ENCODE peak calls at places on chromosomes 5 and 9, in six cellular contexts. T is K562, Q is HepG2, Y is H1, D is GM12878, I is GM12892. X is an unnamed sample.
A peak's percentile ranks its signal among the peaks of the same experiment; 100 is the strongest.

GRCh38 chr5:65104831-65105230 is 336.1 kb downstream of the CWC27 start:
- DNase-seq in Q (no peak), Y (no peak), T (no peak), I (no peak), D (no peak), X (no peak)

GRCh38 chr5:32223972-32224608 is 50.0 kb upstream of the GOLPH3 start:
- DNase-seq in Q (peak; percentile 75), I (no peak), Y (peak; percentile 56), D (no peak), T (no peak), X (no peak)

GRCh38 chr9:135575995-135576631 is 14.6 kb downstream of the PAEP start:
- DNase-seq in Y (no peak), T (no peak), Q (no peak), D (no peak), I (no peak), X (no peak)

GRCh38 chr5:16707168-16707868 is 90.5 kb upstream of the RETREG1 start:
- DNase-seq in Y (no peak), Q (no peak), I (no peak), T (no peak), D (no peak), X (no peak)

GRCh38 chr5:9617191-9617590 is 13.0 kb downstream of the TAS2R1 start:
- DNase-seq in D (no peak), Y (no peak), Q (no peak), I (no peak), T (no peak), X (no peak)

GRCh38 chr9:27033815-27034403 is 28.4 kb upstream of the LRRC19 start:
- DNase-seq in Q (peak; percentile 30), D (peak; percentile 13), T (peak; percentile 9), Y (peak; percentile 3), I (peak; percentile 19), X (peak; percentile 21)

GRCh38 chr5:137199966-137200365 is 299.2 kb downstream of the SPOCK1 start:
- DNase-seq in Q (no peak), I (no peak), T (no peak), D (no peak), Y (peak; percentile 15), X (no peak)

GRCh38 chr9:82242285-82242963 is 253.9 kb downstream of the SPATA31D1 start:
- DNase-seq in Q (no peak), Y (no peak), I (no peak), T (no peak), D (no peak), X (no peak)

GRCh38 chr5:36138900-36139683 is 12.6 kb downstream of the LMBRD2 start:
- DNase-seq in D (no peak), Q (peak; percentile 78), Y (no peak), I (no peak), T (no peak), X (no peak)

GRCh38 chr5:130295235-130295634 is 391.0 kb downstream of the CHSY3 start:
- DNase-seq in D (no peak), Y (no peak), T (no peak), I (no peak), Q (no peak), X (no peak)

GRCh38 chr9:129703667-129704355 is 38.4 kb downstream of the PRRX2 start:
- DNase-seq in Q (no peak), Y (no peak), D (no peak), I (no peak), T (no peak), X (no peak)

GRCh38 chr5:33690736-33691135 is 201.1 kb downstream of the ADAMTS12 start:
- DNase-seq in Y (no peak), T (no peak), I (no peak), Q (no peak), D (no peak), X (no peak)

GRCh38 chr5:103526164-103526915 is 36.2 kb downstream of the NUDT12 start:
- DNase-seq in Y (no peak), I (no peak), D (no peak), T (no peak), Q (no peak), X (no peak)

GRCh38 chr5:167710444-167711025 is 580.9 kb upstream of the WWC1 start:
- DNase-seq in Y (no peak), T (no peak), I (no peak), D (no peak), Q (no peak), X (no peak)

GRCh38 chr5:143129203-143129602 is 274.3 kb downstream of the NR3C1 start:
- DNase-seq in T (no peak), D (no peak), I (no peak), Q (no peak), Y (no peak), X (no peak)

GRCh38 chr5:17882760-17883488 is 248.7 kb downstream of the TAF11L14 start:
- DNase-seq in I (no peak), D (no peak), T (no peak), Y (peak; percentile 13), Q (no peak), X (no peak)

GRCh38 chr5:1041225-1042186 is 32.9 kb downstream of the NKD2 start:
- DNase-seq in T (no peak), I (no peak), D (no peak), Y (no peak), Q (no peak), X (no peak)

GRCh38 chr9:137296214-137297059 is 5.6 kb downstream of the NRARP start:
- DNase-seq in Y (no peak), Q (no peak), I (no peak), D (no peak), T (no peak), X (no peak)
- TF ChIP-seq POLR2A in Y (peak; percentile 28), Q (no peak), I (no peak), D (no peak), T (no peak), X (no peak)

GRCh38 chr5:159135896-159136531 is 36.3 kb upstream of the EBF1 start:
- DNase-seq in D (no peak), I (no peak), Q (no peak), Y (no peak), T (no peak), X (no peak)

GRCh38 chr5:159128070-159128507 is 28.4 kb upstream of the EBF1 start:
- DNase-seq in Y (no peak), D (no peak), I (no peak), T (peak; percentile 81), Q (no peak), X (no peak)

GRCh38 chr5:159132429-159133040 is 32.8 kb upstream of the EBF1 start:
- DNase-seq in Q (no peak), I (no peak), D (no peak), Y (no peak), T (no peak), X (no peak)

DNA sequence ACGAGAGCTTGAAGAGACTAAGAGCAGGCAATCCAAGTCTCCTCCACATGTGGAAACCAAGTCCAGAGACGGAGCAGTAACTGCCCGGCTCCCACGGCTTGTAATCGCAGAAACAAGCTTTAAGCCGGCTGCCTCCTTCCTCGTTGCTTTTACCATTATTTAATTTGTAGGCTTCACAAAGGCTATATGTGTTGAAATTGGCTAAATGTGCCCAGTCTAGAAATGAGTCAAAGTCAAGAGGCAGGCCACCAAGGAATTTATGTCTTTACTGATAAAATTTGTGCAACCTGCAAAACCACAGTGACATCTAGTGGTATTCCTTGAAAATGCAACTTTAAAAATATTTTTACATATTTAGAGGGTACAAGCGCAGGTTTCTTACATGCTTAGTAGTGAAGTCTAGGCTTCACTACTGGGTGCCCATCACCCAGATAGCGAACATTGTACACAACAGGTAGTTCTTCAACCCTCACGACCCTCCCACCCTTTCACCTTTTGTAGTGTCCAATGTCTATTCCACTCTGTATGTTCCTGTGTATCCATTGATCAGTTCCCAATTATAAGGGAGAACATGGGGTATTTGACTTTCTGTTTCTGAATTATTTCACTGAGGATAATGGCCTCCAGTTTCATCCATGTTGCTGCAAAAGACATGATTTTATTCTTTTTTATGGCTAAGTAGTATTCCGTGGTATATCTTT is 33.5 kb upstream of the EBF1 start:
- DNase-seq in Q (peak; percentile 27), Y (no peak), D (peak; percentile 28), I (peak; percentile 13), T (peak; percentile 53), X (no peak)
- TF ChIP-seq TAF1 in Q (no peak), Y (no peak), D (no peak), I (no peak), T (no peak), X (no peak)

GRCh38 chr5:57777174-57777581 is 294.6 kb upstream of the ACTBL2 start:
- DNase-seq in I (no peak), D (no peak), T (no peak), Q (no peak), Y (no peak), X (no peak)

GRCh38 chr5:57779383-57780223 is 297.0 kb upstream of the ACTBL2 start:
- DNase-seq in D (no peak), I (no peak), Y (no peak), T (peak; percentile 11), Q (peak; percentile 49), X (no peak)

GRCh38 chr5:57780306-57780958 is 297.8 kb upstream of the ACTBL2 start:
- DNase-seq in Q (no peak), T (no peak), D (no peak), Y (no peak), I (no peak), X (no peak)

GRCh38 chr5:57780959-57781325 is 298.3 kb upstream of the ACTBL2 start:
- DNase-seq in Q (no peak), D (no peak), I (no peak), Y (no peak), T (no peak), X (no peak)

GRCh38 chr5:57778528-57779175 is 296.0 kb upstream of the ACTBL2 start:
- DNase-seq in Q (no peak), D (no peak), I (no peak), Y (no peak), T (no peak), X (no peak)
- TF ChIP-seq POLR2AphosphoS5 in Q (no peak), D (no peak), I (no peak), Y (no peak), T (no peak), X (no peak)

GRCh38 chr9:6758418-6759113 is 793 bp downstream of the KDM4C start:
- DNase-seq in Y (no peak), Q (peak; percentile 49), D (no peak), I (peak; percentile 36), T (peak; percentile 32), X (peak; percentile 32)
- TF ChIP-seq POLR2A in Y (no peak), Q (no peak), D (peak; percentile 60), I (peak; percentile 51), T (no peak), X (peak; percentile 36)

GRCh38 chr5:153223376-153223775 is 267.1 kb upstream of the GRIA1 start:
- DNase-seq in D (no peak), Q (no peak), T (no peak), Y (no peak), I (no peak), X (no peak)
- TF ChIP-seq TAF1 in D (no peak), Q (no peak), T (no peak), Y (no peak), I (no peak), X (no peak)

GRCh38 chr9:127566351-127567001 is 45.6 kb upstream of the STXBP1 start:
- DNase-seq in T (no peak), I (no peak), Q (no peak), D (no peak), Y (no peak), X (no peak)

GRCh38 chr9:127567898-127568617 is 44.0 kb upstream of the STXBP1 start:
- DNase-seq in I (no peak), Q (no peak), D (no peak), T (peak; percentile 53), Y (no peak), X (no peak)

GRCh38 chr9:127568618-127568970 is 43.5 kb upstream of the STXBP1 start:
- DNase-seq in Q (no peak), D (no peak), T (no peak), I (no peak), Y (no peak), X (no peak)

GRCh38 chr9:127568971-127569818 is 42.9 kb upstream of the STXBP1 start:
- DNase-seq in I (peak; percentile 93), Q (peak; percentile 55), Y (no peak), T (peak; percentile 99), D (no peak), X (peak; percentile 92)

GRCh38 chr9:127567119-127567897 is 44.8 kb upstream of the STXBP1 start:
- DNase-seq in Y (no peak), I (no peak), D (no peak), Q (no peak), T (peak; percentile 67), X (no peak)
- TF ChIP-seq POLR2AphosphoS5 in Y (no peak), I (no peak), D (no peak), Q (no peak), T (no peak), X (no peak)

X was measured in GM12891.